ENCODE peak calls at places on chromosome 12, in four cellular contexts. X, R, F and N are unnamed samples.

GRCh38 chr12:124392991-124393790 is 98.3 kb downstream of the RFLNA start:
- DNase-seq in R (no peak), F (no peak), X (no peak), N (peak; percentile 64)

GRCh38 chr12:55703288-55703687 is 4.4 kb downstream of the ITGA7 start:
- DNase-seq in X (no peak), R (no peak), F (no peak), N (no peak)

GRCh38 chr12:91072931-91073330 is 15.1 kb upstream of the KERA start:
- DNase-seq in F (no peak), X (no peak), R (no peak), N (no peak)

GRCh38 chr12:110658882-110659281 is 30.0 kb downstream of the HVCN1 start:
- DNase-seq in X (no peak), F (no peak), R (no peak), N (no peak)

GRCh38 chr12:96462571-96463280 is 26.7 kb upstream of the CFAP54 start:
- DNase-seq in F (no peak), R (no peak), X (no peak), N (no peak)

GRCh38 chr12:45669762-45670161 is 59.7 kb upstream of the ARID2 start:
- DNase-seq in F (no peak), R (no peak), X (no peak), N (no peak)

GRCh38 chr12:106223485-106224391 is 24.1 kb downstream of the CKAP4 start:
- DNase-seq in F (peak; percentile 37), X (peak; percentile 57), R (peak; percentile 59), N (peak; percentile 83)

GRCh38 chr12:131507094-131507493 is 203.8 kb upstream of the SFSWAP start:
- DNase-seq in R (no peak), X (no peak), F (no peak), N (peak; percentile 42)

GRCh38 chr12:113297621-113298471 is 37.1 kb downstream of the SLC8B1 start:
- DNase-seq in R (no peak), F (no peak), X (no peak), N (no peak)

GRCh38 chr12:118377005-118377890 is 893 bp downstream of the SUDS3 start:
- DNase-seq in X (no peak), F (no peak), R (no peak), N (no peak)

GRCh38 chr12:93441111-93441616 is 583 bp downstream of the UBE2N start:
- DNase-seq in R (peak; percentile 25), F (no peak), X (peak; percentile 43), N (peak; percentile 43)

GRCh38 chr12:66603458-66603857 is 75.4 kb downstream of the GRIP1 start:
- DNase-seq in X (no peak), R (no peak), F (no peak), N (no peak)

GRCh38 chr12:49089831-49090773 is 4.5 kb downstream of the DHH start:
- DNase-seq in X (peak; percentile 36), R (peak; percentile 14), F (no peak), N (peak; percentile 61)

GRCh38 chr12:95184119-95184518 is 33.1 kb downstream of the FGD6 start:
- DNase-seq in F (no peak), X (no peak), R (no peak), N (no peak)

GRCh38 chr12:89450922-89451321 is 73.7 kb downstream of the GALNT4 start:
- DNase-seq in R (no peak), F (no peak), X (no peak), N (no peak)

GRCh38 chr12:58847876-58848600 is 72.3 kb downstream of the LRIG3 start:
- DNase-seq in F (no peak), X (no peak), R (no peak), N (no peak)

GRCh38 chr12:108679282-108679681 is 45.6 kb upstream of the SELPLG start:
- DNase-seq in X (no peak), F (no peak), R (no peak), N (no peak)

GRCh38 chr12:116455540-116456306 is 103.5 kb upstream of the MAP1LC3B2 start:
- DNase-seq in X (no peak), R (no peak), F (no peak), N (peak; percentile 28)

GRCh38 chr12:55818140-55818728 is 393 bp downstream of the ORMDL2 start:
- DNase-seq in R (no peak), X (no peak), F (no peak), N (no peak)

GRCh38 chr12:104565606-104566243 is 109.0 kb downstream of the CHST11 start:
- DNase-seq in F (no peak), X (no peak), R (no peak), N (no peak)